ENCODE peak calls at places on chromosomes 6 and 20, in seven cellular contexts. D is colonic mucosa; I is activated CD4-positive, CD25-positive, alpha-beta regulatory T cell; J is amniotic stem cell; H is AG09319; S is A549; K is caudate nucleus. L is an unnamed sample.

GRCh38 chr20:23094927-23095326 is 8.8 kb upstream of the CD93 start:
- DNase-seq in S (no peak), K (no peak), D (no peak), J (no peak), I (no peak), H (no peak), L (no peak)

GRCh38 chr6:1619106-1619665 is 9.5 kb downstream of the FOXC1 start:
- DNase-seq in D (no peak), H (no peak), J (no peak), K (no peak), S (no peak), I (no peak), L (no peak)

GRCh38 chr20:35174458-35175216 is 2.8 kb downstream of the PROCR start:
- DNase-seq in H (no peak), D (peak), K (no peak), S (peak), J (no peak), I (no peak), L (no peak)

GRCh38 chr20:58137651-58138265 is 90.7 kb downstream of the ANKRD60 start:
- DNase-seq in I (no peak), K (no peak), J (no peak), S (no peak), D (no peak), H (no peak), L (peak)

GRCh38 chr20:2101057-2101934 is at the start of gene STK35:
- DNase-seq in J (no peak), D (peak), S (peak), K (no peak), I (peak), H (no peak), L (peak)

GRCh38 chr6:158039571-158040050 is 57.9 kb downstream of the SYNJ2 start:
- DNase-seq in D (no peak), K (no peak), H (no peak), I (no peak), S (peak), J (no peak), L (no peak)

GRCh38 chr6:35686873-35687557 is 1.7 kb downstream of the FKBP5 start:
- DNase-seq in S (no peak), H (no peak), D (no peak), K (no peak), I (no peak), J (no peak), L (no peak)

GRCh38 chr6:9397981-9398559 is 962.7 kb upstream of the SLC35B3 start:
- DNase-seq in D (peak), H (no peak), J (no peak), I (no peak), S (peak), K (no peak), L (no peak)

GRCh38 chr20:37414636-37415035 is 68.7 kb downstream of the SRC start:
- DNase-seq in I (no peak), K (no peak), J (no peak), D (no peak), S (no peak), H (no peak), L (no peak)

GRCh38 chr6:88855521-88856152 is 107.8 kb downstream of the RNGTT start:
- DNase-seq in I (no peak), K (no peak), D (no peak), H (peak), S (peak), J (no peak), L (no peak)

GRCh38 chr6:7914991-7915789 is 4.6 kb upstream of the TXNDC5 start:
- DNase-seq in K (no peak), J (no peak), S (no peak), H (peak), D (no peak), I (no peak), L (no peak)

GRCh38 chr6:26317503-26317902 is 47.5 kb upstream of the BTN3A2 start:
- DNase-seq in D (no peak), H (no peak), J (no peak), I (no peak), S (no peak), K (no peak), L (no peak)

GRCh38 chr6:25337004-25337403 is 57.8 kb downstream of the CARMIL1 start:
- DNase-seq in K (no peak), S (no peak), J (no peak), H (no peak), D (no peak), I (no peak), L (no peak)

GRCh38 chr6:149440735-149441662 is 40.9 kb downstream of the SUMO4 start:
- DNase-seq in I (no peak), D (no peak), J (no peak), H (no peak), K (no peak), S (no peak), L (no peak)

GRCh38 chr6:34237316-34237721 is 646 bp downstream of the HMGA1 start:
- DNase-seq in I (no peak), H (no peak), S (no peak), K (no peak), D (peak), J (no peak), L (no peak)

GRCh38 chr20:25018841-25019240 is 26.3 kb upstream of the APMAP start:
- DNase-seq in S (no peak), D (no peak), K (no peak), H (no peak), I (no peak), J (no peak), L (peak)